ENCODE peak calls at places on chromosomes 16 and 17, in eight cellular contexts. One of them, this sample, is unnamed.

GRCh38 chr16:81669473-81670350 is 109.4 kb upstream of the PLCG2 start:
- DNase-seq in GM12865: no peak
- DNase-seq in NCI-H187: peak
- DNase-seq in NCI-H69: no peak
- DNase-seq in GM04503: no peak
- DNase-seq in AG04450: no peak
- DNase-seq in tibial nerve: no peak
- DNase-seq in immature natural killer cell: no peak
- DNase-seq in this sample: no peak

GRCh38 chr17:19412984-19413383 is 2.0 kb downstream of the RNF112 start:
- DNase-seq in GM04503: no peak
- DNase-seq in AG04450: no peak
- DNase-seq in immature natural killer cell: no peak
- DNase-seq in NCI-H187: no peak
- DNase-seq in NCI-H69: no peak
- DNase-seq in GM12865: no peak
- DNase-seq in tibial nerve: no peak
- DNase-seq in this sample: no peak

GRCh38 chr17:12041316-12041715 is 20.6 kb downstream of the MAP2K4 start:
- DNase-seq in NCI-H187: no peak
- DNase-seq in AG04450: peak
- DNase-seq in immature natural killer cell: no peak
- DNase-seq in tibial nerve: no peak
- DNase-seq in GM04503: peak
- DNase-seq in GM12865: no peak
- DNase-seq in NCI-H69: no peak
- DNase-seq in this sample: no peak

GRCh38 chr17:42275527-42276358 is 448 bp downstream of the STAT5B start:
- DNase-seq in immature natural killer cell: peak
- DNase-seq in GM12865: peak
- DNase-seq in GM04503: no peak
- DNase-seq in NCI-H69: peak
- DNase-seq in NCI-H187: no peak
- DNase-seq in AG04450: peak
- DNase-seq in tibial nerve: no peak
- DNase-seq in this sample: no peak

GRCh38 chr17:731943-732787 is at the start of gene TLCD3A:
- DNase-seq in tibial nerve: peak
- DNase-seq in AG04450: no peak
- DNase-seq in NCI-H187: no peak
- DNase-seq in GM04503: no peak
- DNase-seq in NCI-H69: peak
- DNase-seq in immature natural killer cell: peak
- DNase-seq in GM12865: peak
- DNase-seq in this sample: peak

GRCh38 chr17:74567397-74567796 is at the start of gene CD300H:
- DNase-seq in tibial nerve: no peak
- DNase-seq in immature natural killer cell: no peak
- DNase-seq in NCI-H187: no peak
- DNase-seq in GM04503: no peak
- DNase-seq in NCI-H69: no peak
- DNase-seq in GM12865: no peak
- DNase-seq in AG04450: no peak
- DNase-seq in this sample: no peak

GRCh38 chr17:37706446-37706845 is 38.4 kb downstream of the HNF1B start:
- DNase-seq in GM12865: no peak
- DNase-seq in NCI-H187: no peak
- DNase-seq in GM04503: no peak
- DNase-seq in tibial nerve: no peak
- DNase-seq in NCI-H69: no peak
- DNase-seq in immature natural killer cell: no peak
- DNase-seq in AG04450: no peak
- DNase-seq in this sample: no peak

GRCh38 chr16:86925067-86925791 is 346.9 kb downstream of the FOXL1 start:
- DNase-seq in GM12865: no peak
- DNase-seq in GM04503: no peak
- DNase-seq in tibial nerve: no peak
- DNase-seq in AG04450: peak
- DNase-seq in immature natural killer cell: no peak
- DNase-seq in NCI-H187: no peak
- DNase-seq in NCI-H69: no peak
- DNase-seq in this sample: no peak

GRCh38 chr16:72673118-72673517 is 374.8 kb downstream of the ZFHX3 start:
- DNase-seq in NCI-H69: peak
- DNase-seq in immature natural killer cell: no peak
- DNase-seq in GM04503: no peak
- DNase-seq in NCI-H187: no peak
- DNase-seq in GM12865: no peak
- DNase-seq in AG04450: no peak
- DNase-seq in tibial nerve: no peak
- DNase-seq in this sample: no peak

GRCh38 chr16:56961851-56962281 is at the start of gene CETP:
- DNase-seq in GM04503: no peak
- DNase-seq in NCI-H69: no peak
- DNase-seq in AG04450: no peak
- DNase-seq in tibial nerve: no peak
- DNase-seq in NCI-H187: no peak
- DNase-seq in immature natural killer cell: no peak
- DNase-seq in GM12865: no peak
- DNase-seq in this sample: no peak

GRCh38 chr17:42403150-42403549 is 14.9 kb upstream of the STAT3 start:
- DNase-seq in NCI-H69: peak
- DNase-seq in AG04450: no peak
- DNase-seq in NCI-H187: no peak
- DNase-seq in GM04503: no peak
- DNase-seq in tibial nerve: no peak
- DNase-seq in immature natural killer cell: peak
- DNase-seq in GM12865: peak
- DNase-seq in this sample: no peak

GRCh38 chr16:19410435-19411153 is 7.1 kb upstream of the TMC5 start:
- DNase-seq in immature natural killer cell: no peak
- DNase-seq in NCI-H69: peak
- DNase-seq in GM12865: peak
- DNase-seq in GM04503: no peak
- DNase-seq in NCI-H187: no peak
- DNase-seq in tibial nerve: no peak
- DNase-seq in AG04450: no peak
- DNase-seq in this sample: no peak

GRCh38 chr16:617855-618254 is 12.9 kb upstream of the WFIKKN1 start:
- DNase-seq in NCI-H187: no peak
- DNase-seq in NCI-H69: peak
- DNase-seq in GM04503: no peak
- DNase-seq in GM12865: no peak
- DNase-seq in tibial nerve: no peak
- DNase-seq in AG04450: no peak
- DNase-seq in immature natural killer cell: no peak
- DNase-seq in this sample: no peak

GRCh38 chr17:521168-521525 is 168.5 kb upstream of the RPH3AL start:
- DNase-seq in NCI-H187: no peak
- DNase-seq in NCI-H69: no peak
- DNase-seq in GM12865: no peak
- DNase-seq in immature natural killer cell: no peak
- DNase-seq in GM04503: no peak
- DNase-seq in AG04450: no peak
- DNase-seq in tibial nerve: no peak
- DNase-seq in this sample: no peak

GRCh38 chr16:85695196-85696128 is 6.7 kb upstream of the GINS2 start:
- DNase-seq in tibial nerve: no peak
- DNase-seq in immature natural killer cell: no peak
- DNase-seq in AG04450: no peak
- DNase-seq in NCI-H187: no peak
- DNase-seq in NCI-H69: no peak
- DNase-seq in GM04503: no peak
- DNase-seq in GM12865: no peak
- DNase-seq in this sample: no peak

GRCh38 chr17:69173118-69173517 is 31.4 kb upstream of the ABCA6 start:
- DNase-seq in immature natural killer cell: no peak
- DNase-seq in GM04503: no peak
- DNase-seq in NCI-H69: no peak
- DNase-seq in AG04450: no peak
- DNase-seq in NCI-H187: no peak
- DNase-seq in GM12865: no peak
- DNase-seq in tibial nerve: no peak
- DNase-seq in this sample: no peak

GRCh38 chr16:11418506-11418905 is 73.2 kb downstream of the RMI2 start:
- DNase-seq in tibial nerve: no peak
- DNase-seq in NCI-H187: no peak
- DNase-seq in GM12865: no peak
- DNase-seq in GM04503: peak
- DNase-seq in NCI-H69: no peak
- DNase-seq in immature natural killer cell: no peak
- DNase-seq in AG04450: no peak
- DNase-seq in this sample: no peak

GRCh38 chr17:40961586-40961985 is 5.2 kb downstream of the KRT39 start:
- DNase-seq in immature natural killer cell: no peak
- DNase-seq in tibial nerve: no peak
- DNase-seq in GM04503: no peak
- DNase-seq in NCI-H69: no peak
- DNase-seq in AG04450: no peak
- DNase-seq in GM12865: no peak
- DNase-seq in NCI-H187: no peak
- DNase-seq in this sample: no peak

GRCh38 chr16:57316390-57317017 is 32.0 kb upstream of the PLLP start:
- DNase-seq in AG04450: peak
- DNase-seq in NCI-H187: no peak
- DNase-seq in tibial nerve: no peak
- DNase-seq in NCI-H69: no peak
- DNase-seq in GM12865: no peak
- DNase-seq in GM04503: peak
- DNase-seq in immature natural killer cell: no peak
- DNase-seq in this sample: no peak

GRCh38 chr16:30011505-30012480 is 966 bp upstream of the DOC2A start:
- DNase-seq in GM12865: no peak
- DNase-seq in NCI-H69: no peak
- DNase-seq in AG04450: no peak
- DNase-seq in immature natural killer cell: no peak
- DNase-seq in GM04503: no peak
- DNase-seq in tibial nerve: no peak
- DNase-seq in NCI-H187: no peak
- DNase-seq in this sample: no peak

GRCh38 chr17:60356947-60357346 is 35.0 kb downstream of the USP32 start:
- DNase-seq in NCI-H69: no peak
- DNase-seq in NCI-H187: no peak
- DNase-seq in AG04450: no peak
- DNase-seq in tibial nerve: no peak
- DNase-seq in GM12865: no peak
- DNase-seq in GM04503: no peak
- DNase-seq in immature natural killer cell: no peak
- DNase-seq in this sample: no peak

GRCh38 chr17:79852748-79853147 is 13.5 kb upstream of the CBX4 start:
- DNase-seq in immature natural killer cell: no peak
- DNase-seq in GM12865: no peak
- DNase-seq in GM04503: no peak
- DNase-seq in NCI-H69: no peak
- DNase-seq in AG04450: no peak
- DNase-seq in NCI-H187: no peak
- DNase-seq in tibial nerve: no peak
- DNase-seq in this sample: no peak

GRCh38 chr16:84481051-84481735 is 23.3 kb downstream of the MEAK7 start:
- DNase-seq in NCI-H69: no peak
- DNase-seq in NCI-H187: no peak
- DNase-seq in AG04450: no peak
- DNase-seq in immature natural killer cell: no peak
- DNase-seq in GM12865: no peak
- DNase-seq in GM04503: no peak
- DNase-seq in tibial nerve: no peak
- DNase-seq in this sample: no peak

GRCh38 chr17:33667052-33667509 is 374.0 kb upstream of the ASIC2 start:
- DNase-seq in GM12865: peak
- DNase-seq in NCI-H187: no peak
- DNase-seq in immature natural killer cell: no peak
- DNase-seq in tibial nerve: no peak
- DNase-seq in AG04450: no peak
- DNase-seq in GM04503: no peak
- DNase-seq in NCI-H69: peak
- DNase-seq in this sample: no peak

GRCh38 chr17:74163836-74164235 is 39.6 kb upstream of the RPL38 start:
- DNase-seq in NCI-H187: no peak
- DNase-seq in GM04503: no peak
- DNase-seq in immature natural killer cell: no peak
- DNase-seq in GM12865: no peak
- DNase-seq in NCI-H69: no peak
- DNase-seq in tibial nerve: no peak
- DNase-seq in AG04450: no peak
- DNase-seq in this sample: peak

GRCh38 chr17:50749243-50749642 is 18.1 kb downstream of the ANKRD40CL start:
- DNase-seq in immature natural killer cell: no peak
- DNase-seq in GM04503: no peak
- DNase-seq in tibial nerve: no peak
- DNase-seq in AG04450: no peak
- DNase-seq in NCI-H187: no peak
- DNase-seq in GM12865: no peak
- DNase-seq in NCI-H69: no peak
- DNase-seq in this sample: no peak

GRCh38 chr16:27529962-27530361 is 19.8 kb downstream of the GTF3C1 start:
- DNase-seq in NCI-H69: peak
- DNase-seq in tibial nerve: no peak
- DNase-seq in immature natural killer cell: no peak
- DNase-seq in GM12865: no peak
- DNase-seq in GM04503: no peak
- DNase-seq in AG04450: peak
- DNase-seq in NCI-H187: no peak
- DNase-seq in this sample: no peak

GRCh38 chr16:4537376-4538066 is 1.1 kb downstream of the CDIP1 start:
- DNase-seq in immature natural killer cell: no peak
- DNase-seq in NCI-H69: peak
- DNase-seq in GM04503: no peak
- DNase-seq in tibial nerve: no peak
- DNase-seq in AG04450: no peak
- DNase-seq in GM12865: no peak
- DNase-seq in NCI-H187: no peak
- DNase-seq in this sample: no peak

GRCh38 chr17:17141860-17142552 is 64.1 kb downstream of the PLD6 start:
- DNase-seq in GM12865: peak
- DNase-seq in NCI-H187: no peak
- DNase-seq in immature natural killer cell: peak
- DNase-seq in AG04450: no peak
- DNase-seq in GM04503: no peak
- DNase-seq in tibial nerve: no peak
- DNase-seq in NCI-H69: no peak
- DNase-seq in this sample: no peak

GRCh38 chr17:41377546-41377945 is 4.6 kb downstream of the KRT34 start:
- DNase-seq in immature natural killer cell: no peak
- DNase-seq in NCI-H187: no peak
- DNase-seq in tibial nerve: no peak
- DNase-seq in GM04503: no peak
- DNase-seq in NCI-H69: no peak
- DNase-seq in AG04450: no peak
- DNase-seq in GM12865: no peak
- DNase-seq in this sample: no peak

GRCh38 chr17:28405632-28406477 is at the start of gene SLC46A1:
- DNase-seq in GM12865: peak
- DNase-seq in NCI-H69: peak
- DNase-seq in immature natural killer cell: peak
- DNase-seq in tibial nerve: no peak
- DNase-seq in AG04450: no peak
- DNase-seq in GM04503: no peak
- DNase-seq in NCI-H187: peak
- DNase-seq in this sample: no peak

GRCh38 chr17:61583660-61584264 is 7.3 kb downstream of the NACA2 start:
- DNase-seq in NCI-H69: no peak
- DNase-seq in tibial nerve: no peak
- DNase-seq in immature natural killer cell: no peak
- DNase-seq in AG04450: no peak
- DNase-seq in NCI-H187: no peak
- DNase-seq in GM12865: no peak
- DNase-seq in GM04503: no peak
- DNase-seq in this sample: no peak

This sample was measured in suprapubic skin.